ENCODE peak calls at places on chromosomes 2 and 18, in five cellular contexts. One of them, this sample, is unnamed.

GRCh38 chr18:76619342-76620315 is 124.6 kb upstream of the ZNF516 start:
- DNase-seq in body of pancreas: peak; percentile 62
- DNase-seq in AG09309: no peak
- DNase-seq in colonic mucosa: peak; percentile 50
- DNase-seq in left ventricle myocardium inferior: peak; percentile 64
- DNase-seq in this sample: no peak

GRCh38 chr18:44039216-44039615 is 641.5 kb upstream of the SETBP1 start:
- DNase-seq in body of pancreas: no peak
- DNase-seq in left ventricle myocardium inferior: no peak
- DNase-seq in colonic mucosa: no peak
- DNase-seq in AG09309: no peak
- DNase-seq in this sample: no peak

GRCh38 chr2:242047963-242048362 is 178.4 kb downstream of the RTP5 start:
- DNase-seq in AG09309: no peak
- DNase-seq in left ventricle myocardium inferior: no peak
- DNase-seq in body of pancreas: no peak
- DNase-seq in colonic mucosa: no peak
- DNase-seq in this sample: no peak

GRCh38 chr2:31233741-31234689 is at the start of gene EHD3:
- DNase-seq in left ventricle myocardium inferior: peak; percentile 89
- DNase-seq in body of pancreas: peak; percentile 74
- DNase-seq in colonic mucosa: peak; percentile 75
- DNase-seq in AG09309: peak; percentile 62
- DNase-seq in this sample: peak; percentile 95

GRCh38 chr2:96734899-96735585 is 4.8 kb downstream of the LMAN2L start:
- DNase-seq in colonic mucosa: no peak
- DNase-seq in left ventricle myocardium inferior: no peak
- DNase-seq in AG09309: no peak
- DNase-seq in body of pancreas: no peak
- DNase-seq in this sample: no peak

GRCh38 chr18:23493654-23494053 is 9.7 kb upstream of the RMC1 start:
- DNase-seq in left ventricle myocardium inferior: no peak
- DNase-seq in AG09309: no peak
- DNase-seq in body of pancreas: no peak
- DNase-seq in colonic mucosa: no peak
- DNase-seq in this sample: no peak

GRCh38 chr18:14965553-14965952 is 217.6 kb downstream of the ANKRD30B start:
- DNase-seq in colonic mucosa: no peak
- DNase-seq in left ventricle myocardium inferior: no peak
- DNase-seq in body of pancreas: no peak
- DNase-seq in AG09309: no peak
- DNase-seq in this sample: no peak

GRCh38 chr18:78635093-78635800 is 344.4 kb upstream of the SALL3 start:
- DNase-seq in body of pancreas: no peak
- DNase-seq in left ventricle myocardium inferior: no peak
- DNase-seq in colonic mucosa: no peak
- DNase-seq in AG09309: no peak
- DNase-seq in this sample: no peak

GRCh38 chr2:231672617-231673347 is 35.5 kb upstream of the PTMA start:
- DNase-seq in left ventricle myocardium inferior: no peak
- DNase-seq in colonic mucosa: peak; percentile 89
- DNase-seq in body of pancreas: no peak
- DNase-seq in AG09309: no peak
- DNase-seq in this sample: no peak

GRCh38 chr2:63729362-63729761 is 112.3 kb upstream of the UGP2 start:
- DNase-seq in AG09309: no peak
- DNase-seq in left ventricle myocardium inferior: no peak
- DNase-seq in body of pancreas: no peak
- DNase-seq in colonic mucosa: no peak
- DNase-seq in this sample: no peak

GRCh38 chr2:85537600-85538506 is 1.1 kb upstream of the MAT2A start:
- DNase-seq in AG09309: no peak
- DNase-seq in body of pancreas: peak; percentile 62
- DNase-seq in colonic mucosa: peak; percentile 67
- DNase-seq in left ventricle myocardium inferior: peak; percentile 58
- DNase-seq in this sample: no peak
- TF ChIP-seq CTCF in AG09309: no peak
- TF ChIP-seq CTCF in body of pancreas: no peak
- TF ChIP-seq CTCF in colonic mucosa: no peak
- TF ChIP-seq CTCF in left ventricle myocardium inferior: no peak
- TF ChIP-seq CTCF in this sample: no peak

GRCh38 chr2:16032282-16033031 is 92.1 kb downstream of the MYCN start:
- DNase-seq in body of pancreas: no peak
- DNase-seq in AG09309: no peak
- DNase-seq in left ventricle myocardium inferior: no peak
- DNase-seq in colonic mucosa: no peak
- DNase-seq in this sample: no peak
- TF ChIP-seq CTCF in body of pancreas: no peak
- TF ChIP-seq CTCF in AG09309: no peak
- TF ChIP-seq CTCF in left ventricle myocardium inferior: no peak
- TF ChIP-seq CTCF in colonic mucosa: no peak
- TF ChIP-seq CTCF in this sample: no peak

GRCh38 chr2:221166283-221166682 is 405.8 kb downstream of the EPHA4 start:
- DNase-seq in left ventricle myocardium inferior: no peak
- DNase-seq in body of pancreas: no peak
- DNase-seq in colonic mucosa: no peak
- DNase-seq in AG09309: peak; percentile 27
- DNase-seq in this sample: no peak
- TF ChIP-seq CTCF in left ventricle myocardium inferior: no peak
- TF ChIP-seq CTCF in body of pancreas: no peak
- TF ChIP-seq CTCF in colonic mucosa: no peak
- TF ChIP-seq CTCF in AG09309: no peak
- TF ChIP-seq CTCF in this sample: no peak

GRCh38 chr2:23330214-23330613 is 54.8 kb upstream of the KLHL29 start:
- DNase-seq in body of pancreas: no peak
- DNase-seq in left ventricle myocardium inferior: no peak
- DNase-seq in colonic mucosa: no peak
- DNase-seq in AG09309: no peak
- DNase-seq in this sample: no peak
- TF ChIP-seq CTCF in body of pancreas: no peak
- TF ChIP-seq CTCF in left ventricle myocardium inferior: no peak
- TF ChIP-seq CTCF in colonic mucosa: no peak
- TF ChIP-seq CTCF in AG09309: no peak
- TF ChIP-seq CTCF in this sample: peak; percentile 47

GRCh38 chr18:60090170-60090569 is 190.4 kb downstream of the PMAIP1 start:
- DNase-seq in colonic mucosa: no peak
- DNase-seq in AG09309: no peak
- DNase-seq in left ventricle myocardium inferior: no peak
- DNase-seq in body of pancreas: no peak
- DNase-seq in this sample: no peak
- TF ChIP-seq CTCF in colonic mucosa: no peak
- TF ChIP-seq CTCF in AG09309: no peak
- TF ChIP-seq CTCF in left ventricle myocardium inferior: no peak
- TF ChIP-seq CTCF in body of pancreas: no peak
- TF ChIP-seq CTCF in this sample: no peak